ENCODE peak calls at places on chromosomes 1 and 21, in nine cellular contexts. One of them, this sample, is unnamed. For H3K36me3, the result is how much of the 10 kb centered on the place peaks cover.

GRCh38 chr1:43554444-43554992 is 23.8 kb downstream of the PTPRF start:
- DNase-seq in PC-3: peak
- DNase-seq in RWPE2: no peak
- DNase-seq in CD8-positive, alpha-beta T cell: no peak
- DNase-seq in adrenal gland: no peak
- DNase-seq in DND-41: peak
- DNase-seq in cardiac muscle cell: peak
- DNase-seq in ovary: no peak
- DNase-seq in esophagus muscularis mucosa: no peak
- DNase-seq in this sample: peak

GRCh38 chr1:98920441-98921110 is 84.1 kb downstream of the PLPPR5 start:
- DNase-seq in PC-3: peak
- DNase-seq in RWPE2: no peak
- DNase-seq in CD8-positive, alpha-beta T cell: no peak
- DNase-seq in adrenal gland: no peak
- DNase-seq in DND-41: no peak
- DNase-seq in cardiac muscle cell: no peak
- DNase-seq in ovary: no peak
- DNase-seq in esophagus muscularis mucosa: no peak
- DNase-seq in this sample: peak

GRCh38 chr1:3504151-3504822 is 49.8 kb downstream of the ARHGEF16 start:
- DNase-seq in PC-3: peak
- DNase-seq in RWPE2: no peak
- DNase-seq in CD8-positive, alpha-beta T cell: no peak
- DNase-seq in adrenal gland: no peak
- DNase-seq in DND-41: no peak
- DNase-seq in cardiac muscle cell: no peak
- DNase-seq in ovary: peak
- DNase-seq in esophagus muscularis mucosa: no peak
- DNase-seq in this sample: peak

GRCh38 chr1:85172684-85173337 is 28.0 kb downstream of the SYDE2 start:
- DNase-seq in PC-3: no peak
- DNase-seq in RWPE2: no peak
- DNase-seq in CD8-positive, alpha-beta T cell: no peak
- DNase-seq in adrenal gland: no peak
- DNase-seq in DND-41: no peak
- DNase-seq in cardiac muscle cell: no peak
- DNase-seq in ovary: no peak
- DNase-seq in esophagus muscularis mucosa: no peak
- DNase-seq in this sample: peak

GRCh38 chr1:210905944-210906453 is 227.9 kb downstream of the KCNH1 start:
- DNase-seq in PC-3: no peak
- DNase-seq in RWPE2: no peak
- DNase-seq in CD8-positive, alpha-beta T cell: no peak
- DNase-seq in adrenal gland: no peak
- DNase-seq in DND-41: no peak
- DNase-seq in cardiac muscle cell: peak
- DNase-seq in ovary: no peak
- DNase-seq in esophagus muscularis mucosa: no peak
- DNase-seq in this sample: no peak

GRCh38 chr1:180165509-180166435 is 11.1 kb downstream of the QSOX1 start:
- DNase-seq in PC-3: no peak
- DNase-seq in RWPE2: no peak
- DNase-seq in CD8-positive, alpha-beta T cell: no peak
- DNase-seq in adrenal gland: no peak
- DNase-seq in DND-41: no peak
- DNase-seq in cardiac muscle cell: no peak
- DNase-seq in ovary: no peak
- DNase-seq in esophagus muscularis mucosa: no peak
- DNase-seq in this sample: no peak

GRCh38 chr1:147627435-147628110 is 42.8 kb downstream of the ACP6 start:
- DNase-seq in PC-3: peak
- DNase-seq in RWPE2: no peak
- DNase-seq in CD8-positive, alpha-beta T cell: peak
- DNase-seq in adrenal gland: peak
- DNase-seq in DND-41: peak
- DNase-seq in cardiac muscle cell: peak
- DNase-seq in ovary: peak
- DNase-seq in esophagus muscularis mucosa: no peak
- DNase-seq in this sample: peak

GRCh38 chr1:76293831-76294230 is 219.3 kb downstream of the ST6GALNAC3 start:
- DNase-seq in PC-3: no peak
- DNase-seq in RWPE2: no peak
- DNase-seq in CD8-positive, alpha-beta T cell: no peak
- DNase-seq in adrenal gland: no peak
- DNase-seq in DND-41: no peak
- DNase-seq in cardiac muscle cell: no peak
- DNase-seq in ovary: no peak
- DNase-seq in esophagus muscularis mucosa: no peak
- DNase-seq in this sample: no peak

GRCh38 chr1:77514871-77515776 is 167.3 kb downstream of the ZZZ3 start:
- DNase-seq in PC-3: no peak
- DNase-seq in RWPE2: no peak
- DNase-seq in CD8-positive, alpha-beta T cell: no peak
- DNase-seq in adrenal gland: no peak
- DNase-seq in DND-41: no peak
- DNase-seq in cardiac muscle cell: peak
- DNase-seq in ovary: no peak
- DNase-seq in esophagus muscularis mucosa: no peak
- DNase-seq in this sample: no peak

GRCh38 chr1:95407146-95407863 is 173.3 kb downstream of the RWDD3 start:
- DNase-seq in PC-3: no peak
- DNase-seq in RWPE2: no peak
- DNase-seq in CD8-positive, alpha-beta T cell: no peak
- DNase-seq in adrenal gland: no peak
- DNase-seq in DND-41: no peak
- DNase-seq in cardiac muscle cell: peak
- DNase-seq in ovary: no peak
- DNase-seq in esophagus muscularis mucosa: no peak
- DNase-seq in this sample: no peak

GRCh38 chr1:41621256-41621655 is 136.8 kb upstream of the EDN2 start:
- DNase-seq in PC-3: no peak
- DNase-seq in RWPE2: no peak
- DNase-seq in CD8-positive, alpha-beta T cell: no peak
- DNase-seq in adrenal gland: no peak
- DNase-seq in DND-41: no peak
- DNase-seq in cardiac muscle cell: no peak
- DNase-seq in ovary: no peak
- DNase-seq in esophagus muscularis mucosa: peak
- DNase-seq in this sample: no peak

DNA sequence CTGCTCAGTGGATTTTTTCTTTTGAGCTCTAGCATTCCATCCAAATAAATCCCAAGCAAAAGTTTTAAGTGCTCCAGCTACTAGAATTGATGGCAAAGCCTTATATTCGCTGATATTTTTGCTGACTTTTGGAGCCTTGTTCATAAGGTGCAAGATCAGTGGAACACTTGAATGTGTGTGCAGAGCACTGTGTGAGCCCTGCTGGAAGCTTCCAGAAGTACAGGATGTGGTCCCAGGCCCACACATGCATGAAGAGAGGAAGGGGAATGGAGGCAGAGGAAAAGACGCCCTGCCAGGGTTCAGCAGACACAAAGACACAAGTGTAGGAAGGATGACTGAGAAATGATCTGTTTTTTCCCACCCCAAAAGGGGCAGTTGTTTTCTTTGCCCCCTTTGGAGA is 169.4 kb downstream of the KCNJ6 start:
- DNase-seq in PC-3: no peak
- DNase-seq in RWPE2: no peak
- DNase-seq in CD8-positive, alpha-beta T cell: no peak
- DNase-seq in adrenal gland: no peak
- DNase-seq in DND-41: peak
- DNase-seq in cardiac muscle cell: no peak
- DNase-seq in ovary: no peak
- DNase-seq in esophagus muscularis mucosa: no peak
- DNase-seq in this sample: no peak
- TF ChIP-seq CTCF in PC-3: peak
- TF ChIP-seq CTCF in RWPE2: no peak
- TF ChIP-seq CTCF in CD8-positive, alpha-beta T cell: no peak
- TF ChIP-seq CTCF in adrenal gland: no peak
- TF ChIP-seq CTCF in DND-41: peak
- TF ChIP-seq CTCF in cardiac muscle cell: peak
- TF ChIP-seq CTCF in ovary: no peak
- TF ChIP-seq CTCF in esophagus muscularis mucosa: no peak
- TF ChIP-seq CTCF in this sample: peak

GRCh38 chr1:12335815-12336214 is 106.0 kb downstream of the VPS13D start:
- DNase-seq in PC-3: no peak
- DNase-seq in RWPE2: no peak
- DNase-seq in CD8-positive, alpha-beta T cell: no peak
- DNase-seq in adrenal gland: no peak
- DNase-seq in DND-41: no peak
- DNase-seq in cardiac muscle cell: no peak
- DNase-seq in ovary: no peak
- DNase-seq in esophagus muscularis mucosa: no peak
- DNase-seq in this sample: no peak
- H3K36me3 ChIP-seq in PC-3: under half
- H3K36me3 ChIP-seq in RWPE2: half or more
- H3K36me3 ChIP-seq in CD8-positive, alpha-beta T cell: under half
- H3K36me3 ChIP-seq in adrenal gland: under half
- H3K36me3 ChIP-seq in DND-41: under half
- H3K36me3 ChIP-seq in cardiac muscle cell: under half
- H3K36me3 ChIP-seq in ovary: under half
- H3K36me3 ChIP-seq in esophagus muscularis mucosa: under half
- H3K36me3 ChIP-seq in this sample: under half

GRCh38 chr1:33656467-33656866 is 184.0 kb downstream of the ZSCAN20 start:
- DNase-seq in PC-3: no peak
- DNase-seq in RWPE2: no peak
- DNase-seq in CD8-positive, alpha-beta T cell: no peak
- DNase-seq in adrenal gland: no peak
- DNase-seq in DND-41: no peak
- DNase-seq in cardiac muscle cell: no peak
- DNase-seq in ovary: no peak
- DNase-seq in esophagus muscularis mucosa: no peak
- DNase-seq in this sample: no peak

GRCh38 chr1:33655496-33655895 is 183.1 kb downstream of the ZSCAN20 start:
- DNase-seq in PC-3: no peak
- DNase-seq in RWPE2: no peak
- DNase-seq in CD8-positive, alpha-beta T cell: no peak
- DNase-seq in adrenal gland: no peak
- DNase-seq in DND-41: no peak
- DNase-seq in cardiac muscle cell: no peak
- DNase-seq in ovary: no peak
- DNase-seq in esophagus muscularis mucosa: no peak
- DNase-seq in this sample: no peak

GRCh38 chr1:33653226-33653625 is 180.8 kb downstream of the ZSCAN20 start:
- DNase-seq in PC-3: no peak
- DNase-seq in RWPE2: no peak
- DNase-seq in CD8-positive, alpha-beta T cell: no peak
- DNase-seq in adrenal gland: no peak
- DNase-seq in DND-41: no peak
- DNase-seq in cardiac muscle cell: no peak
- DNase-seq in ovary: no peak
- DNase-seq in esophagus muscularis mucosa: no peak
- DNase-seq in this sample: no peak

GRCh38 chr1:33657833-33658232 is 185.4 kb downstream of the ZSCAN20 start:
- DNase-seq in PC-3: no peak
- DNase-seq in RWPE2: no peak
- DNase-seq in CD8-positive, alpha-beta T cell: no peak
- DNase-seq in adrenal gland: no peak
- DNase-seq in DND-41: no peak
- DNase-seq in cardiac muscle cell: no peak
- DNase-seq in ovary: no peak
- DNase-seq in esophagus muscularis mucosa: no peak
- DNase-seq in this sample: no peak

GRCh38 chr1:33654267-33654832 is 181.9 kb downstream of the ZSCAN20 start:
- DNase-seq in PC-3: peak
- DNase-seq in RWPE2: no peak
- DNase-seq in CD8-positive, alpha-beta T cell: no peak
- DNase-seq in adrenal gland: no peak
- DNase-seq in DND-41: no peak
- DNase-seq in cardiac muscle cell: peak
- DNase-seq in ovary: no peak
- DNase-seq in esophagus muscularis mucosa: no peak
- DNase-seq in this sample: no peak
- TF ChIP-seq CTCF in PC-3: peak
- TF ChIP-seq CTCF in RWPE2: peak
- TF ChIP-seq CTCF in CD8-positive, alpha-beta T cell: no peak
- TF ChIP-seq CTCF in adrenal gland: no peak
- TF ChIP-seq CTCF in DND-41: peak
- TF ChIP-seq CTCF in cardiac muscle cell: peak
- TF ChIP-seq CTCF in ovary: no peak
- TF ChIP-seq CTCF in esophagus muscularis mucosa: no peak
- TF ChIP-seq CTCF in this sample: peak

GRCh38 chr1:198674009-198674408 is 35.2 kb downstream of the PTPRC start:
- DNase-seq in PC-3: no peak
- DNase-seq in RWPE2: no peak
- DNase-seq in CD8-positive, alpha-beta T cell: no peak
- DNase-seq in adrenal gland: no peak
- DNase-seq in DND-41: no peak
- DNase-seq in cardiac muscle cell: no peak
- DNase-seq in ovary: no peak
- DNase-seq in esophagus muscularis mucosa: no peak
- DNase-seq in this sample: no peak
- H3K36me3 ChIP-seq in PC-3: under half
- H3K36me3 ChIP-seq in RWPE2: under half
- H3K36me3 ChIP-seq in CD8-positive, alpha-beta T cell: under half
- H3K36me3 ChIP-seq in adrenal gland: under half
- H3K36me3 ChIP-seq in DND-41: under half
- H3K36me3 ChIP-seq in cardiac muscle cell: under half
- H3K36me3 ChIP-seq in ovary: under half
- H3K36me3 ChIP-seq in esophagus muscularis mucosa: under half
- H3K36me3 ChIP-seq in this sample: under half

DNA sequence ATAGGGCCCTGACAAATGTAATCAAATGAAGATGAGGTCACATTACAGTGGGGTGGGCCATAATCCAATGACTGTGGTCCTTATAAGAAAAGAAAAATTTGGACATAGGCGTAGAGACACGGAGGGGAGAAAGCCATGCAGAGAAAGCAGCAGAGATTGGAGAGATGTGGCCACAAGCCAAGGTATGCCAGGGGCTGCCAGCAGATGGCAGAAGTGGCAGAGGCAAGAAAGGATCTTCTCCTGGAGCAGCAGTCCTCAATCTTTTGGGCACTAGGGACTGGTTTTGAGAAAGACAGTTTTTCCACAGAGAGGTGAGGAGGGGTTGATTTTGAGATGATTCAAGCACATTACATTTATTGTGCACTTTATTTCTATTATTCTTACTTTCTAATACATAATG is 355.1 kb downstream of the NPHP4 start:
- DNase-seq in PC-3: peak
- DNase-seq in RWPE2: no peak
- DNase-seq in CD8-positive, alpha-beta T cell: no peak
- DNase-seq in adrenal gland: peak
- DNase-seq in DND-41: peak
- DNase-seq in cardiac muscle cell: no peak
- DNase-seq in ovary: no peak
- DNase-seq in esophagus muscularis mucosa: no peak
- DNase-seq in this sample: peak
- TF ChIP-seq CTCF in PC-3: peak
- TF ChIP-seq CTCF in RWPE2: peak
- TF ChIP-seq CTCF in CD8-positive, alpha-beta T cell: peak
- TF ChIP-seq CTCF in adrenal gland: peak
- TF ChIP-seq CTCF in DND-41: peak
- TF ChIP-seq CTCF in cardiac muscle cell: peak
- TF ChIP-seq CTCF in ovary: no peak
- TF ChIP-seq CTCF in esophagus muscularis mucosa: peak
- TF ChIP-seq CTCF in this sample: peak

DNA sequence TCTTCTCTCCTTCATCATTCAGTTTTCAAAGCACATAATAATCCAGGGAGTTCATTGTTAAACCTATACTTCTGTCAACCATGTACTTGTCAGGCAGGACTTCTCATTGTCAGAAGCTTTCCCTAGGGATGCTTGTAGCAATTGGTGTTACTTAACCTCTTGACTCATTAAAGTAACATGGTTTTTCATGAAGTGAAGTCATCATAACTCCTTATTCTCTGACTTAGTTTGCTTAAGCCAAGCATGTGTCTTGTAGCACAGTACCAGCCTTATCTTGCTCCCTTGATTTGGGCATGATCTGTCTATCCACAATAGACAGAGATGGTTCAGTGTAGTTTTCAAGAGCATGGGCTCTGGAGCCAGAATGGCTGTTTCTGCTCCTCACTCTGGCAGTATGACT is 45.3 kb downstream of the LRIG2 start:
- DNase-seq in PC-3: no peak
- DNase-seq in RWPE2: no peak
- DNase-seq in CD8-positive, alpha-beta T cell: no peak
- DNase-seq in adrenal gland: no peak
- DNase-seq in DND-41: no peak
- DNase-seq in cardiac muscle cell: no peak
- DNase-seq in ovary: no peak
- DNase-seq in esophagus muscularis mucosa: no peak
- DNase-seq in this sample: peak
- H3K36me3 ChIP-seq in PC-3: half or more
- H3K36me3 ChIP-seq in RWPE2: half or more
- H3K36me3 ChIP-seq in CD8-positive, alpha-beta T cell: half or more
- H3K36me3 ChIP-seq in adrenal gland: under half
- H3K36me3 ChIP-seq in DND-41: half or more
- H3K36me3 ChIP-seq in cardiac muscle cell: half or more
- H3K36me3 ChIP-seq in ovary: under half
- H3K36me3 ChIP-seq in esophagus muscularis mucosa: half or more
- H3K36me3 ChIP-seq in this sample: under half

This sample was measured in bronchial epithelial cell.